ENCODE peak calls at places on chromosomes 5 and 9, in five cellular contexts. One of them, this sample, is unnamed.
A peak's percentile ranks its signal among the peaks of the same experiment; 100 is the strongest.

GRCh38 chr5:151017897-151018296 is 2.5 kb upstream of the GPX3 start:
- DNase-seq in neural progenitor cell: no peak
- DNase-seq in GM23338: no peak
- DNase-seq in OCI-LY7: no peak
- DNase-seq in hepatocyte: no peak
- DNase-seq in this sample: no peak

GRCh38 chr9:127185931-127186781 is 63.7 kb upstream of the ANGPTL2 start:
- DNase-seq in neural progenitor cell: peak; percentile 34
- DNase-seq in GM23338: no peak
- DNase-seq in OCI-LY7: no peak
- DNase-seq in hepatocyte: peak; percentile 85
- DNase-seq in this sample: peak; percentile 97

GRCh38 chr9:85290019-85290418 is 451.7 kb downstream of the AGTPBP1 start:
- DNase-seq in neural progenitor cell: no peak
- DNase-seq in GM23338: no peak
- DNase-seq in OCI-LY7: no peak
- DNase-seq in hepatocyte: no peak
- DNase-seq in this sample: no peak

GRCh38 chr9:123083680-123084079 is 50.2 kb downstream of the GPR21 start:
- DNase-seq in neural progenitor cell: no peak
- DNase-seq in GM23338: no peak
- DNase-seq in OCI-LY7: no peak
- DNase-seq in hepatocyte: no peak
- DNase-seq in this sample: no peak

GRCh38 chr5:4855889-4856288 is 284.2 kb upstream of the ADAMTS16 start:
- DNase-seq in neural progenitor cell: no peak
- DNase-seq in GM23338: no peak
- DNase-seq in OCI-LY7: no peak
- DNase-seq in hepatocyte: no peak
- DNase-seq in this sample: no peak

GRCh38 chr5:5461012-5461411 is 38.5 kb downstream of the ICE1 start:
- DNase-seq in neural progenitor cell: no peak
- DNase-seq in GM23338: no peak
- DNase-seq in OCI-LY7: no peak
- DNase-seq in hepatocyte: no peak
- DNase-seq in this sample: no peak

GRCh38 chr9:133992780-133993634 is 883 bp upstream of the VAV2 start:
- DNase-seq in neural progenitor cell: peak; percentile 87
- DNase-seq in GM23338: peak; percentile 80
- DNase-seq in OCI-LY7: peak; percentile 78
- DNase-seq in hepatocyte: peak; percentile 93
- DNase-seq in this sample: peak; percentile 95

GRCh38 chr5:177553671-177554429 is 513 bp downstream of the FAM193B start:
- DNase-seq in neural progenitor cell: peak; percentile 49
- DNase-seq in GM23338: peak; percentile 42
- DNase-seq in OCI-LY7: peak; percentile 37
- DNase-seq in hepatocyte: peak; percentile 50
- DNase-seq in this sample: peak; percentile 59

GRCh38 chr5:169772256-169772655 is 135.2 kb downstream of the DOCK2 start:
- DNase-seq in neural progenitor cell: no peak
- DNase-seq in GM23338: no peak
- DNase-seq in OCI-LY7: no peak
- DNase-seq in hepatocyte: no peak
- DNase-seq in this sample: no peak

GRCh38 chr5:4129523-4129922 is 533.9 kb downstream of the IRX1 start:
- DNase-seq in neural progenitor cell: no peak
- DNase-seq in GM23338: no peak
- DNase-seq in OCI-LY7: no peak
- DNase-seq in hepatocyte: no peak
- DNase-seq in this sample: no peak

GRCh38 chr5:61943718-61944117 is 362.3 kb upstream of the KIF2A start:
- DNase-seq in neural progenitor cell: peak; percentile 4
- DNase-seq in GM23338: no peak
- DNase-seq in OCI-LY7: no peak
- DNase-seq in hepatocyte: no peak
- DNase-seq in this sample: no peak

GRCh38 chr9:124894741-124895170 is 32.8 kb downstream of the ARPC5L start:
- DNase-seq in neural progenitor cell: peak; percentile 55
- DNase-seq in GM23338: peak; percentile 77
- DNase-seq in OCI-LY7: peak; percentile 83
- DNase-seq in hepatocyte: peak; percentile 42
- DNase-seq in this sample: peak; percentile 64

GRCh38 chr5:71932131-71932635 is 175.1 kb upstream of the MAP1B start:
- DNase-seq in neural progenitor cell: no peak
- DNase-seq in GM23338: no peak
- DNase-seq in OCI-LY7: no peak
- DNase-seq in hepatocyte: peak; percentile 30
- DNase-seq in this sample: peak; percentile 43

GRCh38 chr5:157562111-157562581 is 13.4 kb downstream of the ADAM19 start:
- DNase-seq in neural progenitor cell: no peak
- DNase-seq in GM23338: peak; percentile 27
- DNase-seq in OCI-LY7: no peak
- DNase-seq in hepatocyte: no peak
- DNase-seq in this sample: peak; percentile 42

GRCh38 chr9:80376180-80376579 is 804.4 kb downstream of the TLE4 start:
- DNase-seq in neural progenitor cell: no peak
- DNase-seq in GM23338: no peak
- DNase-seq in OCI-LY7: no peak
- DNase-seq in hepatocyte: no peak
- DNase-seq in this sample: no peak

GRCh38 chr9:14031015-14031414 is 282.9 kb downstream of the NFIB start:
- DNase-seq in neural progenitor cell: peak; percentile 71
- DNase-seq in GM23338: peak; percentile 68
- DNase-seq in OCI-LY7: no peak
- DNase-seq in hepatocyte: peak; percentile 72
- DNase-seq in this sample: peak; percentile 8

GRCh38 chr9:95649801-95650213 is 133.0 kb upstream of the PTCH1 start:
- DNase-seq in neural progenitor cell: no peak
- DNase-seq in GM23338: no peak
- DNase-seq in OCI-LY7: no peak
- DNase-seq in hepatocyte: no peak
- DNase-seq in this sample: peak; percentile 50

GRCh38 chr9:38281917-38282316 is 110.6 kb upstream of the ALDH1B1 start:
- DNase-seq in neural progenitor cell: no peak
- DNase-seq in GM23338: no peak
- DNase-seq in OCI-LY7: no peak
- DNase-seq in hepatocyte: no peak
- DNase-seq in this sample: no peak

GRCh38 chr9:89608646-89609335 is 4.0 kb downstream of the GADD45G start:
- DNase-seq in neural progenitor cell: no peak
- DNase-seq in GM23338: no peak
- DNase-seq in OCI-LY7: no peak
- DNase-seq in hepatocyte: no peak
- DNase-seq in this sample: no peak

GRCh38 chr5:73668017-73668416 is 42.0 kb downstream of the ARHGEF28 start:
- DNase-seq in neural progenitor cell: no peak
- DNase-seq in GM23338: no peak
- DNase-seq in OCI-LY7: no peak
- DNase-seq in hepatocyte: no peak
- DNase-seq in this sample: no peak

GRCh38 chr9:21684831-21685362 is 117.5 kb upstream of the MTAP start:
- DNase-seq in neural progenitor cell: no peak
- DNase-seq in GM23338: no peak
- DNase-seq in OCI-LY7: no peak
- DNase-seq in hepatocyte: peak; percentile 40
- DNase-seq in this sample: peak; percentile 82

GRCh38 chr5:156326718-156327259 is at the start of gene SGCD:
- DNase-seq in neural progenitor cell: peak; percentile 8
- DNase-seq in GM23338: peak; percentile 16
- DNase-seq in OCI-LY7: no peak
- DNase-seq in hepatocyte: peak; percentile 70
- DNase-seq in this sample: peak; percentile 97

GRCh38 chr5:142925795-142926194 is 155.6 kb downstream of the ARHGAP26 start:
- DNase-seq in neural progenitor cell: no peak
- DNase-seq in GM23338: no peak
- DNase-seq in OCI-LY7: no peak
- DNase-seq in hepatocyte: no peak
- DNase-seq in this sample: peak; percentile 93

GRCh38 chr5:90548069-90548593 is 10.5 kb upstream of the ADGRV1 start:
- DNase-seq in neural progenitor cell: no peak
- DNase-seq in GM23338: peak; percentile 32
- DNase-seq in OCI-LY7: no peak
- DNase-seq in hepatocyte: peak; percentile 70
- DNase-seq in this sample: no peak

GRCh38 chr5:112310746-112311145 is 108.3 kb downstream of the EPB41L4A start:
- DNase-seq in neural progenitor cell: no peak
- DNase-seq in GM23338: no peak
- DNase-seq in OCI-LY7: no peak
- DNase-seq in hepatocyte: no peak
- DNase-seq in this sample: no peak

GRCh38 chr5:175246242-175246891 is 197.6 kb downstream of the DRD1 start:
- DNase-seq in neural progenitor cell: no peak
- DNase-seq in GM23338: no peak
- DNase-seq in OCI-LY7: no peak
- DNase-seq in hepatocyte: peak; percentile 63
- DNase-seq in this sample: peak; percentile 94

GRCh38 chr5:59473611-59474010 is 419.9 kb downstream of the PDE4D start:
- DNase-seq in neural progenitor cell: no peak
- DNase-seq in GM23338: no peak
- DNase-seq in OCI-LY7: no peak
- DNase-seq in hepatocyte: no peak
- DNase-seq in this sample: no peak

GRCh38 chr5:142109356-142110045 is 922 bp downstream of the NDFIP1 start:
- DNase-seq in neural progenitor cell: peak; percentile 39
- DNase-seq in GM23338: peak; percentile 46
- DNase-seq in OCI-LY7: peak; percentile 45
- DNase-seq in hepatocyte: peak; percentile 32
- DNase-seq in this sample: peak; percentile 62

GRCh38 chr5:55936100-55936693 is 58.6 kb downstream of the IL6ST start:
- DNase-seq in neural progenitor cell: peak; percentile 84
- DNase-seq in GM23338: peak; percentile 90
- DNase-seq in OCI-LY7: peak; percentile 80
- DNase-seq in hepatocyte: peak; percentile 89
- DNase-seq in this sample: peak; percentile 84

DNA sequence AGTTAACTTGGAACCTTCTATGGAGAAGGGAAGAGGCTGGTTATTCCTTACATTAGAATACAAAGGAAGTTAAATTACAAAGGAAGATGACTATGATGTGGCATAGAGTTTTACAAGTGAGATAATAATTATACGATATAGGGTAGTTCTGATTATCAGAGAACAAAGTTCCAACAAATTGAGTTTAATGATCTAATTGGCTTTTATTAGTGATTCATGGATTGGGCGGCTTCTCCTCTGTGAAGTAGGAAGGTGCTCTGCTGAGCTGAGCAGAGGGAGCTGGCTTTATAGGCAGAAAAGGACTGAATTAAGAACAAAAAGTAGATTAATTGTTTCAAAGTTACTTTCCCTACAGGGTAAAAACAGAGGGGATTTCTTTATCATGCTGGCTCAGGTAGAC is 49.7 kb downstream of the PARP8 start:
- DNase-seq in neural progenitor cell: no peak
- DNase-seq in GM23338: no peak
- DNase-seq in OCI-LY7: no peak
- DNase-seq in hepatocyte: no peak
- DNase-seq in this sample: no peak
- H3K79me2 ChIP-seq in neural progenitor cell: peaks cover 91% of the 10 kb centered on the region
- H3K79me2 ChIP-seq in GM23338: peaks cover 92% of the 10 kb centered on the region
- H3K79me2 ChIP-seq in OCI-LY7: peaks cover 26% of the 10 kb centered on the region
- H3K79me2 ChIP-seq in hepatocyte: peaks cover 33% of the 10 kb centered on the region
- H3K79me2 ChIP-seq in this sample: no peaks in the 10 kb centered on the region

GRCh38 chr5:76728965-76729364 is 13.0 kb downstream of the F2R start:
- DNase-seq in neural progenitor cell: no peak
- DNase-seq in GM23338: no peak
- DNase-seq in OCI-LY7: no peak
- DNase-seq in hepatocyte: no peak
- DNase-seq in this sample: no peak

GRCh38 chr5:76733049-76733417 is 17.1 kb downstream of the F2R start:
- DNase-seq in neural progenitor cell: no peak
- DNase-seq in GM23338: no peak
- DNase-seq in OCI-LY7: no peak
- DNase-seq in hepatocyte: no peak
- DNase-seq in this sample: no peak

GRCh38 chr5:76729373-76730290 is 13.7 kb downstream of the F2R start:
- DNase-seq in neural progenitor cell: no peak
- DNase-seq in GM23338: no peak
- DNase-seq in OCI-LY7: no peak
- DNase-seq in hepatocyte: no peak
- DNase-seq in this sample: no peak

GRCh38 chr5:76735762-76736545 is 20.0 kb downstream of the F2R start:
- DNase-seq in neural progenitor cell: no peak
- DNase-seq in GM23338: no peak
- DNase-seq in OCI-LY7: no peak
- DNase-seq in hepatocyte: no peak
- DNase-seq in this sample: no peak

GRCh38 chr5:76732405-76733048 is 16.6 kb downstream of the F2R start:
- DNase-seq in neural progenitor cell: no peak
- DNase-seq in GM23338: no peak
- DNase-seq in OCI-LY7: no peak
- DNase-seq in hepatocyte: no peak
- DNase-seq in this sample: no peak
- H3K79me2 ChIP-seq in neural progenitor cell: peaks cover 26% of the 10 kb centered on the region
- H3K79me2 ChIP-seq in GM23338: peaks cover 27% of the 10 kb centered on the region
- H3K79me2 ChIP-seq in OCI-LY7: no peaks in the 10 kb centered on the region
- H3K79me2 ChIP-seq in hepatocyte: peaks cover 27% of the 10 kb centered on the region
- H3K79me2 ChIP-seq in this sample: no peaks in the 10 kb centered on the region

DNA sequence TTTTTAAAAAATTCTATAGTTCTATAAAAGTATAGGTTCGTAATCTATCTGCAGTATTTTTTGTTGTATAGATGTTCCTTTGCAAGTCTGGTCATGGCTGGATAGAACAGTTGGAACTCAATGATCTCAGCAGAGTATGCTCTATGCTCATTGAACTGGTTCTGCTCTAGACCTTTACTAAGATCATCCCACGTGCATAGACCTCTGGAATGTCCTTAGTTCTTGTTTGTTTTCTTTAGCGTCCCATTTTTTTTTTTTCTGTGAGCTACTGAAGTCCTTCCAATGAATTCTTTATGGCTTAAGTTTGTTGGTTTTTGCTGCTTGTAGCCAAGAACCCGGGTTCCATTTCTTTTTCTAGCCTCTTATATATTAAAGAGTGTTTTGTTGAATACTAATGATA is 3.5 kb downstream of the TMEM38B start:
- DNase-seq in neural progenitor cell: no peak
- DNase-seq in GM23338: no peak
- DNase-seq in OCI-LY7: no peak
- DNase-seq in hepatocyte: no peak
- DNase-seq in this sample: no peak
- H3K79me2 ChIP-seq in neural progenitor cell: peaks cover 28% of the 10 kb centered on the region
- H3K79me2 ChIP-seq in GM23338: peaks cover 10% of the 10 kb centered on the region
- H3K79me2 ChIP-seq in OCI-LY7: peaks cover 27% of the 10 kb centered on the region
- H3K79me2 ChIP-seq in hepatocyte: peaks cover 55% of the 10 kb centered on the region
- H3K79me2 ChIP-seq in this sample: no peaks in the 10 kb centered on the region

GRCh38 chr9:137880160-137880975 is 2.8 kb downstream of the CACNA1B start:
- DNase-seq in neural progenitor cell: no peak
- DNase-seq in GM23338: no peak
- DNase-seq in OCI-LY7: no peak
- DNase-seq in hepatocyte: no peak
- DNase-seq in this sample: no peak

GRCh38 chr9:137879566-137880150 is 2.1 kb downstream of the CACNA1B start:
- DNase-seq in neural progenitor cell: no peak
- DNase-seq in GM23338: no peak
- DNase-seq in OCI-LY7: no peak
- DNase-seq in hepatocyte: no peak
- DNase-seq in this sample: no peak

GRCh38 chr9:137880976-137881530 is 3.5 kb downstream of the CACNA1B start:
- DNase-seq in neural progenitor cell: no peak
- DNase-seq in GM23338: no peak
- DNase-seq in OCI-LY7: no peak
- DNase-seq in hepatocyte: no peak
- DNase-seq in this sample: no peak

GRCh38 chr9:137878146-137878941 is 762 bp downstream of the CACNA1B start:
- DNase-seq in neural progenitor cell: peak; percentile 96
- DNase-seq in GM23338: peak; percentile 90
- DNase-seq in OCI-LY7: no peak
- DNase-seq in hepatocyte: peak; percentile 81
- DNase-seq in this sample: peak; percentile 8

GRCh38 chr9:137878957-137879555 is 1.5 kb downstream of the CACNA1B start:
- DNase-seq in neural progenitor cell: no peak
- DNase-seq in GM23338: no peak
- DNase-seq in OCI-LY7: no peak
- DNase-seq in hepatocyte: no peak
- DNase-seq in this sample: no peak
- H3K79me2 ChIP-seq in neural progenitor cell: no peaks in the 10 kb centered on the region
- H3K79me2 ChIP-seq in GM23338: no peaks in the 10 kb centered on the region
- H3K79me2 ChIP-seq in OCI-LY7: no peaks in the 10 kb centered on the region
- H3K79me2 ChIP-seq in hepatocyte: no peaks in the 10 kb centered on the region
- H3K79me2 ChIP-seq in this sample: no peaks in the 10 kb centered on the region

This sample was measured in GM23248.